ENCODE peak calls at places on chromosomes 13 and 19, in five cellular contexts. P, J, E, O and M are unnamed samples.

GRCh38 chr19:45376045-45376724 is 5.8 kb upstream of the ERCC2 start:
- DNase-seq in J (no peak), O (peak; percentile 66), P (peak; percentile 34), E (peak; percentile 97), M (peak; percentile 97)

GRCh38 chr13:114130708-114131580 is 1.5 kb downstream of the RASA3 start:
- DNase-seq in O (peak; percentile 51), J (peak; percentile 68), E (peak; percentile 88), P (no peak), M (peak; percentile 64)

GRCh38 chr19:7916137-7916907 is 1.7 kb downstream of the TGFBR3L start:
- DNase-seq in J (peak; percentile 67), P (no peak), E (no peak), O (no peak), M (no peak)

GRCh38 chr13:113856716-113857065 is 7.2 kb downstream of the GAS6 start:
- DNase-seq in E (peak; percentile 65), O (no peak), P (no peak), J (no peak), M (no peak)

GRCh38 chr19:51607920-51608562 is 22.2 kb downstream of the SIGLEC5 start:
- DNase-seq in E (peak; percentile 43), J (peak; percentile 86), P (no peak), O (peak; percentile 43), M (peak; percentile 53)

GRCh38 chr19:30842926-30843325 is 470.7 kb downstream of the ZNF536 start:
- DNase-seq in J (no peak), P (no peak), O (no peak), E (no peak), M (no peak)

GRCh38 chr19:1407662-1408299 is 395 bp downstream of the DAZAP1 start:
- DNase-seq in J (peak; percentile 39), P (no peak), E (no peak), O (no peak), M (no peak)

GRCh38 chr13:33524086-33524485 is 238.5 kb upstream of the STARD13 start:
- DNase-seq in P (peak; percentile 60), E (no peak), O (no peak), J (no peak), M (no peak)

GRCh38 chr13:113996912-113997745 is 23.3 kb upstream of the C13orf46 start:
- DNase-seq in E (no peak), J (no peak), O (no peak), P (no peak), M (no peak)